ENCODE peak calls at places on chromosomes 11 and 22, in four cellular contexts. Z is osteoblast, N is SK-N-SH, J is fibroblast of lung. W is an unnamed sample.

GRCh38 chr22:36658900-36659299 is 44.7 kb downstream of the CACNG2 start:
- DNase-seq in Z (no peak), N (no peak), J (peak; percentile 54), W (no peak)

GRCh38 chr22:47143249-47143938 is 380.9 kb downstream of the TBC1D22A start:
- DNase-seq in Z (no peak), N (no peak), J (no peak), W (no peak)

GRCh38 chr11:117816151-117816741 is 8.3 kb downstream of the FXYD2 start:
- DNase-seq in Z (peak; percentile 85), N (peak; percentile 71), J (peak; percentile 63), W (peak; percentile 58)

GRCh38 chr11:70226967-70227366 is 23.9 kb downstream of the FADD start:
- DNase-seq in Z (no peak), N (peak; percentile 56), J (no peak), W (no peak)

GRCh38 chr22:24102366-24103200 is 78.7 kb upstream of the SUSD2 start:
- DNase-seq in Z (peak; percentile 76), N (no peak), J (no peak), W (no peak)

GRCh38 chr11:2107941-2108630 is 31.1 kb downstream of the IGF2 start:
- DNase-seq in Z (no peak), N (no peak), J (no peak), W (no peak)

GRCh38 chr11:126764221-126764620 is 236.3 kb downstream of the KIRREL3 start:
- DNase-seq in Z (no peak), N (no peak), J (peak; percentile 5), W (no peak)

GRCh38 chr11:43315966-43316365 is 4.2 kb downstream of the API5 start:
- DNase-seq in Z (peak; percentile 57), N (no peak), J (peak; percentile 12), W (no peak)

GRCh38 chr22:29479417-29480261 is at the start of gene NEFH:
- DNase-seq in Z (peak; percentile 79), N (peak; percentile 91), J (no peak), W (no peak)

GRCh38 chr11:59053387-59053786 is 32.7 kb upstream of the GLYATL1B start:
- DNase-seq in Z (peak; percentile 27), N (peak; percentile 21), J (peak; percentile 30), W (peak; percentile 57)

GRCh38 chr11:11076276-11076675 is 218.4 kb upstream of the ZBED5 start:
- DNase-seq in Z (no peak), N (no peak), J (no peak), W (no peak)

GRCh38 chr11:114134870-114135269 is 75.4 kb downstream of the ZBTB16 start:
- DNase-seq in Z (peak; percentile 86), N (no peak), J (peak; percentile 27), W (peak; percentile 97)

GRCh38 chr11:5923789-5924188 is 18.3 kb upstream of the OR56A3 start:
- DNase-seq in Z (no peak), N (no peak), J (no peak), W (no peak)

GRCh38 chr11:63764712-63765631 is 3.6 kb downstream of the ZFTA start:
- DNase-seq in Z (peak; percentile 90), N (no peak), J (no peak), W (peak; percentile 15)

GRCh38 chr11:126194121-126194543 is 17.3 kb downstream of the RPUSD4 start:
- DNase-seq in Z (peak; percentile 93), N (peak; percentile 82), J (peak; percentile 25), W (peak; percentile 58)

GRCh38 chr11:119051440-119052162 is 5.4 kb downstream of the HYOU1 start:
- DNase-seq in Z (peak; percentile 32), N (no peak), J (no peak), W (no peak)
- TF ChIP-seq CTCF in Z (no peak), N (no peak), J (no peak), W (no peak)

GRCh38 chr11:68852628-68853027 is 10.9 kb upstream of the CPT1A start:
- DNase-seq in Z (no peak), N (no peak), J (no peak), W (no peak)

GRCh38 chr11:68859123-68859522 is 17.4 kb upstream of the CPT1A start:
- DNase-seq in Z (no peak), N (no peak), J (no peak), W (peak; percentile 37)

GRCh38 chr11:68857037-68857586 is 15.4 kb upstream of the CPT1A start:
- DNase-seq in Z (no peak), N (no peak), J (no peak), W (no peak)

GRCh38 chr11:68855205-68855978 is 13.7 kb upstream of the CPT1A start:
- DNase-seq in Z (peak; percentile 97), N (peak; percentile 75), J (peak; percentile 47), W (peak; percentile 22)

GRCh38 chr11:68854273-68854958 is 12.7 kb upstream of the CPT1A start:
- DNase-seq in Z (peak; percentile 77), N (peak; percentile 58), J (no peak), W (no peak)
- H3K4me3 ChIP-seq in Z (no peak overlapping the region), N (no peak overlapping the region), J (no peak overlapping the region), W (no peak overlapping the region)

DNA sequence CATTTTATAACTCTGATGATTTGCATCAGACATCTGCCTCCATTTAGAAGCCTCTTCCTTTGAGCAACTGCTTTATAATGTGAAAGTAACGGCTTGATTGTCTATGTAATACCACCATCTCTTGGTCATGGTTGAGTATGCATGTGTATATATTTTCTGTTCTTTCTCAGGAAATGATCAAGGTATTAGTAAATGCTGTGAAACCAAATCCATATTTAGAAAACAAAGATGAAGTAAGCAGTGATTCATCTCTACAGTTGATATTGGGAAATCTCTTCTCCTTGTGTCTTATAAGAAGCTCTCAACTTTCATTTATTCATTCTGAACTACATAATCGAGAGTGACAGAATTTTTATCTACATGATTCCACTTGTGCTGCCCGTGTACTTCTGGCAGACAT is 104.6 kb upstream of the ANO3 start:
- DNase-seq in Z (peak; percentile 64), N (peak; percentile 37), J (peak; percentile 79), W (peak; percentile 97)
- TF ChIP-seq CTCF in Z (peak; percentile 71), N (peak; percentile 78), J (peak; percentile 51), W (peak; percentile 60)

DNA sequence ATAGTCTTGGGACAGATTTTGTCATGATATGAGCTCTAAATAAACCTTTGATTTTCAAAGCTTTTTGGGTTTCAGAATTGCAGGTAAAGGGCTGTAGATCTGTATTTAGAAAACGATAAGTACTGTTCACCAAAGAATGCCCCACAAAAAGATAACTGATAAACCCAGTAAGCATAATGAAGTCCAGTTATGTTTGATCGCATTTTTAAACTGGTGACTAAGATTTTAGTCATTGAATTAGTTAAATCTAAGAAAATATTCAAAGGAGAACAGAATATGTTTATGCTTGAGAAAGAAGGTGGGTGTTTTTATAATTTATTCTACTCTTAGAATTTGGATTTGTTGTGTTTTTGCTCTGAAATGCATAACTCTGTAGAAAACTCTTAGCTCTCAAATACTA is 11.6 kb downstream of the DEPDC7 start:
- DNase-seq in Z (no peak), N (no peak), J (peak; percentile 48), W (no peak)
- H3K4me3 ChIP-seq in Z (no peak overlapping the region), N (no peak overlapping the region), J (no peak overlapping the region), W (no peak overlapping the region)